ENCODE peak calls at places on chromosomes 2 and 18, in seven cellular contexts. T, I, K, Q, W, V and E are unnamed samples.

GRCh38 chr2:45567288-45567963 is 43.6 kb downstream of the SRBD1 start:
- DNase-seq in T (no peak), I (no peak), K (no peak), Q (no peak), W (no peak), V (no peak), E (no peak)

GRCh38 chr2:172198908-172199307 is 96.2 kb upstream of the DLX2 start:
- DNase-seq in T (no peak), I (no peak), K (no peak), Q (no peak), W (no peak), V (no peak), E (no peak)

GRCh38 chr2:133421516-133422324 is 146.5 kb downstream of the NCKAP5 start:
- DNase-seq in T (peak; percentile 3), I (no peak), K (no peak), Q (no peak), W (peak; percentile 18), V (no peak), E (no peak)

GRCh38 chr2:20359131-20359530 is 8.5 kb upstream of the PUM2 start:
- DNase-seq in T (no peak), I (no peak), K (no peak), Q (no peak), W (no peak), V (no peak), E (no peak)

GRCh38 chr2:61291851-61292575 is 130.0 kb downstream of the C2orf74 start:
- DNase-seq in T (no peak), I (no peak), K (no peak), Q (no peak), W (no peak), V (no peak), E (no peak)

GRCh38 chr2:217090884-217091283 is 231.0 kb upstream of the TNP1 start:
- DNase-seq in T (no peak), I (no peak), K (no peak), Q (no peak), W (no peak), V (no peak), E (no peak)

GRCh38 chr2:74130211-74130995 is 17.3 kb downstream of the BOLA3 start:
- DNase-seq in T (no peak), I (no peak), K (peak; percentile 78), Q (no peak), W (no peak), V (no peak), E (no peak)

GRCh38 chr18:25862881-25863600 is 227.4 kb downstream of the SS18 start:
- DNase-seq in T (no peak), I (no peak), K (no peak), Q (no peak), W (no peak), V (no peak), E (no peak)

GRCh38 chr2:143936758-143937562 is 583.0 kb downstream of the ZEB2 start:
- DNase-seq in T (peak; percentile 20), I (no peak), K (peak; percentile 88), Q (peak; percentile 51), W (peak; percentile 73), V (peak; percentile 36), E (no peak)

GRCh38 chr2:164620873-164621760 is at the start of gene GRB14:
- DNase-seq in T (peak; percentile 77), I (no peak), K (peak; percentile 92), Q (peak; percentile 55), W (peak; percentile 66), V (peak; percentile 44), E (peak; percentile 33)

GRCh38 chr18:62586148-62586774 is 63.4 kb downstream of the ZCCHC2 start:
- DNase-seq in T (peak; percentile 36), I (peak; percentile 25), K (peak; percentile 96), Q (no peak), W (peak; percentile 79), V (peak; percentile 76), E (peak; percentile 10)

GRCh38 chr2:105802587-105802986 is 57.9 kb downstream of the NCK2 start:
- DNase-seq in T (no peak), I (no peak), K (no peak), Q (no peak), W (no peak), V (peak; percentile 21), E (no peak)

GRCh38 chr2:8144785-8145184 is 537.1 kb upstream of the ID2 start:
- DNase-seq in T (no peak), I (no peak), K (peak; percentile 81), Q (no peak), W (no peak), V (peak; percentile 77), E (no peak)

DNA sequence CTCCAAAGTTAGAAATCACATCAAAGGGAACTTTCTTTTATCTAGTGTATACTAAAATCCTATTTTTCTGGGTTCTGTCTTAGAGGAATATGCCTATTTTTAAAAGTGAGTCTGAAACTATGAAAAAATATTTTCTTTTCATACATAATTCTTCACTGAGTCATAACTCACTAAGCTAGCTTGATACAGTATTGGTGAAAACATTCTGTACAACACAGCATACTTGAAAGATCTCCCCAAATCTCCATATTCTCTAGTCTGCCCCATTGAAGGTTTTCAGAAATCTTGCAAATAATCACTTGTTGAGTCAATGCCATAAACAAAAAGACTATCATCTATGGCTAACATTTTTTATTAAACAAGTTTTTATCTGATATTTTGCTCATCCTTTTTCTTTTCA is 44.5 kb downstream of the COL3A1 start:
- DNase-seq in T (no peak), I (no peak), K (peak; percentile 58), Q (no peak), W (no peak), V (peak; percentile 72), E (no peak)
- H3K4me3 ChIP-seq in T (no peak overlapping the region), I (no peak overlapping the region), K (no peak overlapping the region), Q (no peak overlapping the region), W (no peak overlapping the region), V (no peak overlapping the region), E (no peak overlapping the region)

DNA sequence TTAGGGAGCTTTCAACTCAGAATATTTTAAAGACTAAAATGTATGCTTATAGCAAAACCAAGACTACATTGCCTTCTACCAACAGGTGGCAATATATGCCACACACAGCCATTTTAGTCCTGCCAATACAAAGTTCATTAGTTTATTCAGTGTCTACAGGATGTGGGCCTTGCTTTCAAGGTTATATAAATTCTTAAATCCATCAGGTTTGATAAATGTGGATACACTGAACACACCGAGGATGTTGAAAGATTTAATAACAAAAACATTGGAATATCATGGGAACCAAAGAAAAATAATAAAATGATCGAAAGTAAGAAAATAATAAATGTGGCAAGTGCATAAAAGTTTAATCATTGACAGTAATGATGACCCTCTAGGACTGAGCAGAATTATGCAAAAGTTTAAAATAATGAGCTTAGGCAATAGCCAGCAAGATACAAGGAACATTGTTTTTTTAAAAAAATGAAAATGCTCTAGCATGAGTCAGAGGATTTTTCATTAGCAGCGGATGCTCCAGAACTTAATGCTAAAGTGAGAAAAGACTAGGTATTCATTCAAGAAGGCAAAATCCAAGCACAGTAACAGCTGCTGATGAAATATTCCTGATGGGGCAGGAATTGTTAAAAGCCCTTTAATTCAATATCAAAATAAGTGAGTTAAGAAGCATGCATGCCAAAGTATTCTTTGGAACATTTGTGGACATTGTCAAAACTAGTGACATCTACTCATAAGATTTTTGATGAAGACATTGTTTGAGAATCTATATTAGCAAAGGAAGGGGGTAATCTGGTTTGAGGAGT is 14.2 kb downstream of the SCN9A start:
- DNase-seq in T (no peak), I (no peak), K (no peak), Q (no peak), W (peak; percentile 37), V (peak; percentile 68), E (no peak)
- TF ChIP-seq CTCF in T (no peak), I (peak; percentile 62), K (peak; percentile 56), Q (no peak), W (peak; percentile 55), V (peak; percentile 57), E (peak; percentile 60)

DNA sequence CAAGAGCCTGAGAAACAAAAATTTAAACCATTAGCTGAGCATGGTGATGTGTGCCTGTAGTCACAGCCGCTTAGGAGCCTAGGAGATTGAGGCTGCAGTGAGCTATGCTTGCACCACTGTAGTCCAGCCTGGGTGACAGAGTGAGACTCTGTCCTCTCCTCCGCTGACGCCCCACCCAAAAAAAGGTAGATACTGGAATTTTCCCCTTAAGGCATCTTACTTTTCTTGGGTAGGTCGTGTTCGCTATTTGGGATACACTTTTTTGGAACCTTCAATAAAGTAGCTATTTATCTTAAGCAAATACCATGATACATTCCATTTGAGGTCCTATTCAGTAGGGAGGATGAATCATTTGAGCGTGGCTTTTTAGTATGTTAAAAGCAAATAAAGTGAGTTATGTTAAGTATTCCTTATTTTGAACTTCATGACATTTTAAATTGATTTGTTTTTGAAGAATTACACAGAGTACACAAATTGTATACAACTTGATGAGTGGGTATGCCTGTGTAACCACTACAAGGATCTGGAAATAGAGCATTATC is 38.7 kb downstream of the RALBP1 start:
- DNase-seq in T (no peak), I (no peak), K (peak; percentile 43), Q (no peak), W (no peak), V (peak; percentile 84), E (no peak)
- H3K4me3 ChIP-seq in T (no peak overlapping the region), I (no peak overlapping the region), K (no peak overlapping the region), Q (no peak overlapping the region), W (no peak overlapping the region), V (no peak overlapping the region), E (no peak overlapping the region)

DNA sequence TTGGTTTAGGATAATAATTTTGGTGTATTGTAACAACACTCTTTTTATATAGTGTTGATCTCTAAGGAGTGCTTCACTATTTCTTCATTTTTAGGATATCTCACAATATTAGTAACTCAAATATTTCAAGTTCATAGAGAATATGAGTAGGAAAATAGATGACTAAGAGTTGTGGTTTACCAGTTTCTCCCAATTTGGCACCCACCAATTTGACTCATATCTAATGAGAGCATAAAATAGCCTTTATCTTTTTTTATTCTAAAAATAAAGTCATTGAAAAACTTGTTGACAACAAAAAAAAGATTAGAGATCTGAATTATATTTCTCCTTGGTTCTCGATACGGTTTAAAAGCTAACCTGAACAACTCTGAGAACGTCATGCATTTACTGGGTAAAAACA is 204.0 kb downstream of the PARD3B start:
- DNase-seq in T (no peak), I (peak; percentile 54), K (peak; percentile 34), Q (no peak), W (no peak), V (peak; percentile 80), E (no peak)
- TF ChIP-seq CTCF in T (no peak), I (no peak), K (no peak), Q (no peak), W (no peak), V (no peak), E (no peak)

GRCh38 chr2:30232027-30232800 is 880 bp downstream of the LBH start:
- DNase-seq in T (peak; percentile 39), I (no peak), K (peak; percentile 87), Q (peak; percentile 87), W (peak; percentile 72), V (peak; percentile 38), E (no peak)

GRCh38 chr2:30231726-30232026 is 342 bp downstream of the LBH start:
- DNase-seq in T (no peak), I (no peak), K (no peak), Q (no peak), W (no peak), V (no peak), E (no peak)

GRCh38 chr2:30229596-30229995 is 1.7 kb upstream of the LBH start:
- DNase-seq in T (no peak), I (no peak), K (no peak), Q (no peak), W (no peak), V (no peak), E (no peak)

GRCh38 chr2:30230855-30231725 is at the start of gene LBH:
- DNase-seq in T (peak; percentile 52), I (no peak), K (peak; percentile 99), Q (peak; percentile 87), W (peak; percentile 93), V (peak; percentile 85), E (no peak)

DNA sequence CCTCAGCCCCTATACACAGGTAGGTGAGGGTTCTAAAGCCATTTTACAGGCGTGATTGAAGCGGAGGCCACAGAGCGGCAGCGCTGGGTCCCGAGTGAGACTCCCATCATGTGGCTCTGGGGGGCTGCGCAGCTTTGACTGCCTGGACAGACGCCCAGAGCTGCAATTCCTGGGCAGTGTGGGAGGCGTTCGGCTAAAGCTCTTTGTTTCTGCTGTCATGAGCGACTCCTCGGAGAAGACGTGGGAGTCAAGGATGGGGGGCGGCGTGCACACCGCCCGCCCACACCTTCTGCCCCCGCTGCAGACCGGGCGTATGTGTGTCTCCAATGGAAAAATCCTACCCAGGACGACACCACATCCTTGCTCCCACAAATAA is 867 bp upstream of the LBH start:
- DNase-seq in T (no peak), I (no peak), K (peak; percentile 92), Q (no peak), W (peak; percentile 69), V (peak; percentile 16), E (no peak)
- H3K4me3 ChIP-seq in T (peak overlapping the region; percentile 40), I (peak overlapping the region; percentile 89), K (peak overlapping the region; percentile 83), Q (peak overlapping the region; percentile 18), W (peak overlapping the region; percentile 95), V (peak overlapping the region; percentile 68), E (no peak overlapping the region)